ENCODE peak calls at places on chromosomes 6 and 20, in ten cellular contexts. S is skeletal muscle cell; Q is CD8-positive, alpha-beta T cell; T is fibroblast of lung; E is PC-3; L is adrenal gland; A is coronary artery; Y is upper lobe of right lung; P is CD8-positive, alpha-beta memory T cell; U is dorsolateral prefrontal cortex. F is an unnamed sample.
A peak's percentile ranks its signal among the peaks of the same experiment; 100 is the strongest.

GRCh38 chr20:10848810-10849370 is 175.1 kb upstream of the JAG1 start:
- DNase-seq in S (peak; percentile 92), Q (no peak), T (peak; percentile 92), E (peak; percentile 95), L (no peak), A (no peak), Y (no peak), P (no peak), U (no peak), F (no peak)

GRCh38 chr6:134539865-134540323 is 222.0 kb upstream of the SGK1 start:
- DNase-seq in S (no peak), Q (no peak), T (no peak), E (no peak), L (no peak), A (no peak), Y (no peak), P (no peak), U (no peak), F (no peak)

GRCh38 chr6:33313709-33314514 is at the start of gene TAPBP:
- DNase-seq in S (no peak), Q (peak; percentile 80), T (peak; percentile 56), E (peak; percentile 59), L (peak; percentile 63), A (peak; percentile 83), Y (peak; percentile 83), P (peak; percentile 87), U (peak; percentile 49), F (peak; percentile 87)

GRCh38 chr6:11853678-11854417 is 75.2 kb upstream of the ADTRP start:
- DNase-seq in S (no peak), Q (no peak), T (peak; percentile 31), E (no peak), L (no peak), A (no peak), Y (no peak), P (no peak), U (no peak), F (no peak)

GRCh38 chr6:150881911-150882481 is 16.5 kb downstream of the MTHFD1L start:
- DNase-seq in S (peak; percentile 88), Q (no peak), T (peak; percentile 95), E (peak; percentile 88), L (peak; percentile 69), A (peak; percentile 93), Y (no peak), P (no peak), U (no peak), F (peak; percentile 68)

GRCh38 chr6:160900031-160900430 is 91.5 kb upstream of the MAP3K4 start:
- DNase-seq in S (no peak), Q (no peak), T (no peak), E (no peak), L (no peak), A (no peak), Y (no peak), P (no peak), U (no peak), F (no peak)

GRCh38 chr6:16670183-16670582 is 91.1 kb downstream of the ATXN1 start:
- DNase-seq in S (no peak), Q (no peak), T (no peak), E (peak; percentile 19), L (no peak), A (no peak), Y (peak; percentile 78), P (no peak), U (no peak), F (no peak)

GRCh38 chr6:160930547-160931377 is 60.8 kb upstream of the MAP3K4 start:
- DNase-seq in S (peak; percentile 45), Q (peak; percentile 61), T (peak; percentile 82), E (peak; percentile 74), L (peak; percentile 84), A (peak; percentile 93), Y (peak; percentile 89), P (peak; percentile 44), U (peak; percentile 80), F (peak; percentile 88)

GRCh38 chr6:87745966-87746721 is 44.1 kb upstream of the AKIRIN2 start:
- DNase-seq in S (no peak), Q (no peak), T (no peak), E (no peak), L (no peak), A (no peak), Y (no peak), P (no peak), U (no peak), F (no peak)

GRCh38 chr6:50602191-50602810 is 111.0 kb upstream of the TFAP2D start:
- DNase-seq in S (peak; percentile 0), Q (no peak), T (peak; percentile 51), E (peak; percentile 76), L (no peak), A (no peak), Y (no peak), P (no peak), U (no peak), F (no peak)

GRCh38 chr6:46113370-46113769 is 16.4 kb upstream of the ENPP4 start:
- DNase-seq in S (no peak), Q (no peak), T (no peak), E (peak; percentile 59), L (no peak), A (no peak), Y (no peak), P (no peak), U (no peak), F (no peak)

GRCh38 chr6:169763881-169764280 is 12.5 kb downstream of the ERMARD start:
- DNase-seq in S (no peak), Q (no peak), T (no peak), E (no peak), L (no peak), A (no peak), Y (no peak), P (no peak), U (no peak), F (no peak)

GRCh38 chr20:48358176-48358575 is 469.6 kb downstream of the PREX1 start:
- DNase-seq in S (no peak), Q (no peak), T (no peak), E (no peak), L (no peak), A (no peak), Y (no peak), P (no peak), U (no peak), F (no peak)

GRCh38 chr20:48357714-48358113 is 470.1 kb downstream of the PREX1 start:
- DNase-seq in S (no peak), Q (no peak), T (no peak), E (no peak), L (no peak), A (no peak), Y (no peak), P (no peak), U (no peak), F (no peak)

GRCh38 chr20:48359692-48360337 is 468.0 kb downstream of the PREX1 start:
- DNase-seq in S (no peak), Q (no peak), T (no peak), E (no peak), L (no peak), A (no peak), Y (no peak), P (no peak), U (no peak), F (no peak)

GRCh38 chr20:48364055-48364454 is 463.7 kb downstream of the PREX1 start:
- DNase-seq in S (no peak), Q (no peak), T (no peak), E (no peak), L (no peak), A (no peak), Y (no peak), P (no peak), U (no peak), F (no peak)

DNA sequence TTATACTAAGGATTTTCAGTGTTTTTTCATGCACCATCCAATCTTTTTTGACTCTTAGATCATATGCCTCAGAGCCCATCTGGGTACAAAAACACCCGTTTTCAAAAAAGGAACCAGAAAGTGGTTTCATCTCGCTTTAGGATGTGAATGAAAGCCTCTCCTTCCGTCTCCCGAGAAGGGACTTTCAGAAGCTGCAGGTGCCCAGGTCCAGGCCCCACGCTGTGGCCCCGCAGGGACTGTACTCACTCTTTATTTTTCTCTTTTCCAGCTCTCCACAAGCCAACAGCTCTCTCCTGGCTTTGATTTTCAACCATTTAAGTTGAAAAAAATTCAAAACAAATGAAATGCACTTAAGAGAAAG is 467.5 kb downstream of the PREX1 start:
- DNase-seq in S (no peak), Q (no peak), T (no peak), E (no peak), L (no peak), A (no peak), Y (no peak), P (no peak), U (no peak), F (no peak)
- H3K4me3 ChIP-seq in S (no peak overlapping the region), Q (no peak overlapping the region), T (no peak overlapping the region), E (no peak overlapping the region), L (no peak overlapping the region), A (no peak overlapping the region), Y (no peak overlapping the region), P (no peak overlapping the region), U (no peak overlapping the region), F (no peak overlapping the region)

GRCh38 chr6:75796723-75797122 is 47.7 kb downstream of the MYO6 start:
- DNase-seq in S (no peak), Q (no peak), T (no peak), E (no peak), L (no peak), A (no peak), Y (no peak), P (no peak), U (no peak), F (no peak)
- H3K4me3 ChIP-seq in S (no peak overlapping the region), Q (no peak overlapping the region), T (no peak overlapping the region), E (no peak overlapping the region), L (no peak overlapping the region), A (no peak overlapping the region), Y (no peak overlapping the region), P (no peak overlapping the region), U (no peak overlapping the region), F (no peak overlapping the region)

DNA sequence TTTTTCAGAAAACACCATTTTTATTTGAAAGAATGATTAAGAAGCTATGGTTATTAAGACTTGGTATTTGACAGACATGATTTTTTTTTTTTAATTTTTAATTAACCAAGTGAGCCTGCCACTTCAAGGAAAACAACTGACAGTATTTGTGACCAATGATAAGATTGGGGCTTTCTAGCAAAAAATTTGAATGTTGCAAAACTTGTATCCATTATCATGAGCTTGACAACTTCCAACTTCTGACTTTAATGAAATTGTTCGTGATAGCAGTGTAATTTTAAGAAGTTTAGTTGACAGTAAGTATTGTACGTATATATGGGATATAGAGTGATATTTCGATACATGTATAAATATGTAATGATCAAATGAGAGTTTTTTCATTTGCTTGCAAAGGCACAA is 21.6 kb upstream of the POM121L2 start:
- DNase-seq in S (no peak), Q (no peak), T (no peak), E (no peak), L (no peak), A (no peak), Y (no peak), P (no peak), U (no peak), F (no peak)
- H3K4me3 ChIP-seq in S (peak overlapping the region; percentile 53), Q (peak overlapping the region; percentile 53), T (peak overlapping the region; percentile 67), E (peak overlapping the region; percentile 76), L (no peak overlapping the region), A (no peak overlapping the region), Y (no peak overlapping the region), P (no peak overlapping the region), U (peak overlapping the region; percentile 37), F (peak overlapping the region; percentile 27)

DNA sequence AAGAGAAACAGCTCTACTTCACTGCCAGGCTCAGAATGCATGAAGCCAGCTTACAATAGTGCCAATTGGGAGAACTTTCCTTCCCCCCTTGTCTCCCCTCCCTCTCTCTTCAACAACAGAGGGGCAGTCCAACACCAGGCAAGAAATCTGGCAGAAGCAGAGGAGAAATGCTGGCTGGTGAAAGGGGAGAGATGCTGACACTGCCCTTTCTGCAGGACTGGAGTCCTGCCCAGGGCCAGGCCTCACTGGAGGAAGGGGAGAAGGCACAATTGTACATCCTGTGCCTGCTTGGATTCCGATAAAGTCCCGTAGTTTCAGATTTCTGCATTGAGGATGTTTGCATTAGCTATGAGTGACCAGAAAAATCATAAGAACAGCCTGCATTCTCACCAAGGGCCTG is 148.6 kb downstream of the LRRC1 start:
- DNase-seq in S (no peak), Q (no peak), T (peak; percentile 82), E (no peak), L (no peak), A (no peak), Y (no peak), P (no peak), U (no peak), F (no peak)
- H3K4me3 ChIP-seq in S (no peak overlapping the region), Q (no peak overlapping the region), T (no peak overlapping the region), E (no peak overlapping the region), L (no peak overlapping the region), A (peak overlapping the region; percentile 16), Y (no peak overlapping the region), P (no peak overlapping the region), U (no peak overlapping the region), F (no peak overlapping the region)